ENCODE peak calls at places on chromosomes 5 and 9, in six cellular contexts. G is astrocyte of the spinal cord, O is heart left ventricle, B is A673, H is BJ, J is ascending aorta. X is an unnamed sample.
A peak's percentile ranks its signal among the peaks of the same experiment; 100 is the strongest.

GRCh38 chr5:32790411-32790951 is 79.4 kb downstream of the NPR3 start:
- DNase-seq in G (peak; percentile 48), O (no peak), B (no peak), H (peak; percentile 47), J (no peak), X (peak; percentile 80)

GRCh38 chr9:68697846-68698245 is 7.2 kb upstream of the PIP5K1B start:
- DNase-seq in G (no peak), O (no peak), B (no peak), H (no peak), J (no peak), X (no peak)

GRCh38 chr9:90309809-90310522 is 332.7 kb downstream of the DIRAS2 start:
- DNase-seq in G (no peak), O (no peak), B (no peak), H (no peak), J (no peak), X (no peak)

GRCh38 chr9:34891386-34891785 is 66.7 kb upstream of the PHF24 start:
- DNase-seq in G (no peak), O (no peak), B (no peak), H (no peak), J (no peak), X (no peak)

GRCh38 chr9:107907261-107907660 is 417.7 kb upstream of the KLF4 start:
- DNase-seq in G (no peak), O (no peak), B (no peak), H (no peak), J (no peak), X (no peak)

GRCh38 chr9:124261787-124262595 is 4.2 kb downstream of the NEK6 start:
- DNase-seq in G (no peak), O (no peak), B (no peak), H (no peak), J (no peak), X (peak; percentile 64)

GRCh38 chr5:177392765-177393164 is 7.7 kb downstream of the PFN3 start:
- DNase-seq in G (no peak), O (no peak), B (no peak), H (no peak), J (no peak), X (no peak)

GRCh38 chr5:65100846-65101678 is 332.3 kb downstream of the CWC27 start:
- DNase-seq in G (peak; percentile 84), O (peak; percentile 61), B (peak; percentile 69), H (peak; percentile 11), J (peak; percentile 77), X (peak; percentile 92)

GRCh38 chr9:99433555-99433954 is 211.5 kb downstream of the SEC61B start:
- DNase-seq in G (peak; percentile 59), O (peak; percentile 65), B (peak; percentile 61), H (peak; percentile 75), J (peak; percentile 69), X (peak; percentile 75)

GRCh38 chr5:53475320-53475719 is 5.1 kb upstream of the FST start:
- DNase-seq in G (no peak), O (no peak), B (no peak), H (no peak), J (no peak), X (no peak)

GRCh38 chr5:57366744-57367143 is 115.9 kb downstream of the ACTBL2 start:
- DNase-seq in G (no peak), O (no peak), B (no peak), H (no peak), J (no peak), X (peak; percentile 56)

GRCh38 chr5:74766348-74766886 is 500 bp downstream of the GFM2 start:
- DNase-seq in G (peak; percentile 61), O (no peak), B (peak; percentile 63), H (no peak), J (no peak), X (peak; percentile 57)

GRCh38 chr9:93473411-93473810 is 20.0 kb upstream of the FAM120AOS start:
- DNase-seq in G (no peak), O (no peak), B (no peak), H (no peak), J (no peak), X (peak; percentile 64)

GRCh38 chr5:76851713-76852369 is 2.0 kb downstream of the S100Z start:
- DNase-seq in G (no peak), O (no peak), B (no peak), H (no peak), J (no peak), X (peak; percentile 45)

GRCh38 chr9:68500457-68501158 is 40.1 kb downstream of the TMEM252 start:
- DNase-seq in G (peak; percentile 14), O (no peak), B (no peak), H (peak; percentile 36), J (peak; percentile 81), X (peak; percentile 62)

GRCh38 chr9:87595605-87596004 is 97.9 kb downstream of the DAPK1 start:
- DNase-seq in G (no peak), O (no peak), B (no peak), H (no peak), J (no peak), X (no peak)

GRCh38 chr9:76987594-76988200 is 31.8 kb upstream of the FOXB2 start:
- DNase-seq in G (peak; percentile 43), O (no peak), B (peak; percentile 33), H (no peak), J (no peak), X (peak; percentile 65)

DNA sequence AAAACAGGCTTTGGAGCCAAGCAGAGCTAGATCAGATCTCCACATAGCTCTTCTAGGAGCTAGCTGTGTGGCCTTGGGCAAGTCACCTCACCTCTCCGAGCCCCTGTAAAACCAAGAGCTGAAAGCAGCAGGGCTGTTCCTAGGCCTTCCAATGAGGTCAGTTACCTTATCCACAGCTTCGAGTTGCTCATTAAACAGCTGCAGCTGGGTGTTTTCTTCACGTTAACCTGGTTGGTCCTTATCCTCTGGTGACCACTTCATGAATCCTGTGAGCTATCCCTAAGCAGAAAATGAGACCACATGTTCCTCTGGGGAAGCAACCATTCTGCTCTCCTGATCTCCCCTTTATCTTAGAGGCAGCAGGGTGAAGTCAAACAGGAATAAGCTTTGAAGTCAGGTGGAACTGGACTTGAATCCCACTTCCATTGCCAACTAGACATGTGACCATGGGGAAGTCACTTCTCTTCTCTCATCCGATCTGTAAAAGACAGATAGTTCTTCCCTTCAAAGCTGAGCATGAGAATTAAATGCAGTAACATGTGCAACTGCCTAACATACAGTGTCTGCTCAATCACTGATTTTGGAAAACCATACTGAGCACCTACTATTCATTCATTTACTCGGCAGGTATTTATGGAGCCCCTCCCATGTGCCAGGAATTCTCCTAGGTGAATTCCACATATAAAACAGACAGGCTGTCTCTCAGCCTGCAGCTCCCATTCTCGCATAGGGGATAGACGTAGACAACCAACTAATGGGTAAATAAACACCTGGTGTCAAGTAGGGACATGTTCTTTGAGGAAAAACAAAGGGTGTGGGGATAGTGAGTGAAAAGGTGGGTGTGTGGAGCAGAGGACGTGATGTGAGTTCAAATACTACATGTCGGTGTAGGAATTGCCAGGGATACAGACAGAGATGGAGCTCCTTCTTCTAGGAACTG is 111.7 kb upstream of the BOD1 start:
- DNase-seq in G (no peak), O (no peak), B (no peak), H (no peak), J (no peak), X (no peak)
- TF ChIP-seq CTCF in G (no peak), O (no peak), B (no peak), H (no peak), J (no peak), X (no peak)

DNA sequence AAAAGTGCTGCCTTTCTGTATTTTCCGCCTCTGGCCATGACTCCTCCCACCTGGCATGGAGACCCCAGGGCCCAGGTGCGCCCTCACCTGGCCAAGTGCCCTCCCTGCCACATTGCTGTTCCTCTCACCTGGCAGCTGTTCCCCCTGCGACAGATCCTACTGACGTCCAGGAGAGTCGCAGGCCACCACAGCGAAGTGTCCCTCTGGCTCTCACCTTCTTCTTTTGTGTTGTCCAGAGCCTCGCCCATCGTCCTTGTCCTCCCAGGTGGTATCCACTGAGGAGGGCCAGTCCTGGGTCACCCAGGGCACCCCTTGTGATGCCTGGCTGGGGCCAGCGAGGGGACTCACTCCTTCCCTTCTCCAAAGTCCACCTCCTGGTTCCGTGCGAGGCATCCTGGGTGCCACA is 2.6 kb downstream of the NKD2 start:
- DNase-seq in G (no peak), O (peak; percentile 52), B (peak; percentile 34), H (no peak), J (peak; percentile 28), X (no peak)
- H3K4me3 ChIP-seq in G (no peak overlapping the region), O (no peak overlapping the region), B (no peak overlapping the region), H (no peak overlapping the region), J (no peak overlapping the region), X (no peak overlapping the region)

GRCh38 chr9:103990311-103990710 is 103.8 kb upstream of the SMC2 start:
- DNase-seq in G (no peak), O (no peak), B (no peak), H (no peak), J (no peak), X (no peak)

GRCh38 chr9:103997861-103998370 is 96.2 kb upstream of the SMC2 start:
- DNase-seq in G (no peak), O (no peak), B (no peak), H (no peak), J (no peak), X (no peak)

GRCh38 chr9:103991001-103991400 is 103.1 kb upstream of the SMC2 start:
- DNase-seq in G (no peak), O (no peak), B (no peak), H (no peak), J (no peak), X (no peak)

GRCh38 chr9:103991698-103992097 is 102.4 kb upstream of the SMC2 start:
- DNase-seq in G (peak; percentile 10), O (no peak), B (no peak), H (no peak), J (no peak), X (peak; percentile 2)

GRCh38 chr9:103992938-103993595 is 101.0 kb upstream of the SMC2 start:
- DNase-seq in G (no peak), O (no peak), B (no peak), H (no peak), J (no peak), X (no peak)
- TF ChIP-seq CTCF in G (no peak), O (no peak), B (no peak), H (no peak), J (no peak), X (no peak)

DNA sequence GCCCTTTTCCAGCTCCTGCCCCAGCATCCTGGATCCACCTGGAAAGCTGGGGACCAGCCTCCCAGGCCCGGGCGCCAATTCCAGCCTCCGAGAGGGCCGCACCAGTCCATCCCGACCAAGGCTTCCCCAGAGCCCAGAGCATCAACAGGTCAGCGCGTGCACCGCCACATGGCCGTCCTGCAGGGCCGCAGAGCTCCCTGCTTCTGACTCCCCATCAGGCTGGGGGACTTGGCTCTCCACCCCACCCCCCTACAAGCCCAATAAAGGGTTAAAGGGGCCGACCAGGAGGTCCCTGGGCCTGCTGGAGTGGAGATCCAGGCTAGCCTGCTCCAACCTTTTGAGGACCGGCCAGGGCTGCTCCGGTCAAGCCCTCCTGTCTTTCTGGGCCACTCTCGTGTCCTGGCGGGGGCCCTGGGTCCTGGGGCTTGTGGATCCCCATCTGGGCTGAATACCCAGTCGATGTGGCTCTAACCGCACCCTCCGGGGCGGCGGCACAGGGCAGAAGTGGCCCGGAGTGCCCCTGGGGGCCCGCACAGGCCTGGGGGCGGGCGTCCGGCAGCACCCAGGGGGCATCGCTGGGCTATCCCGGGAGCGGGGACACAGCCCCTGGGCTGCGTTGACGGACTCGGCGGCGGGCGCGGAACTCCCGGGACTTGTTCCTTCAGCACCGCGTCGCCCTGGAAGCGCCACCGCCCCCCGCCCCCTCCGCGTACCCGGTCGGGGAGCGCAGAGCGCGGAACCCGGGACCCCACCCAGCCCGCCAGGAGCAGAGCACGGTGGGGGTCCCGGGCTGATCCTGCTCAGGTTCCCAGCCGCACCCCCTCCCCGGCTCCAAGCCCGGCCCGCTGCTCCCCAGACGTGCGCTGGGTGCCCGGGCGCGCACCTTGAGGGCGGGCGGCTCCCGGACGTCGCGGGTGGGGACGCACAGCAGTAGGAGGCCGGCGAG is 590 bp downstream of the ENTPD2 start:
- DNase-seq in G (no peak), O (no peak), B (no peak), H (no peak), J (no peak), X (no peak)
- H3K4me3 ChIP-seq in G (no peak overlapping the region), O (peak overlapping the region; percentile 31), B (peak overlapping the region; percentile 42), H (peak overlapping the region; percentile 6), J (no peak overlapping the region), X (no peak overlapping the region)

GRCh38 chr5:39691993-39692392 is 267.2 kb upstream of the DAB2 start:
- DNase-seq in G (no peak), O (no peak), B (no peak), H (no peak), J (no peak), X (no peak)
- TF ChIP-seq CTCF in G (no peak), O (no peak), B (no peak), H (no peak), J (no peak), X (no peak)